ENCODE peak calls at places on chromosome 18, in ten cellular contexts. Y is GM04504, M is iris pigment epithelial cell, O is NCI-H2029 treated with DMSO at 0.1 percent for 48 hours, Z is GM12865, A is NCI-H1105, W is bronchial epithelial cell, Q is NCI-H2081, F is endothelial cell of umbilical vein, S is T-helper 1 cell. X is an unnamed sample.

GRCh38 chr18:3007491-3007890 is 5.5 kb downstream of the LPIN2 start:
- DNase-seq in Y (no peak), M (no peak), O (no peak), Z (no peak), A (no peak), W (no peak), Q (no peak), F (no peak), S (no peak), X (no peak)

GRCh38 chr18:74702951-74703350 is 105.3 kb downstream of the ZNF407 start:
- DNase-seq in Y (no peak), M (no peak), O (no peak), Z (no peak), A (no peak), W (peak; percentile 36), Q (no peak), F (no peak), S (no peak), X (no peak)

GRCh38 chr18:12287684-12288405 is 20.2 kb upstream of the TUBB6 start:
- DNase-seq in Y (peak; percentile 81), M (peak; percentile 94), O (no peak), Z (no peak), A (no peak), W (peak; percentile 93), Q (no peak), F (peak; percentile 23), S (no peak), X (peak; percentile 52)

GRCh38 chr18:10850216-10850615 is 299.2 kb downstream of the PIEZO2 start:
- DNase-seq in Y (no peak), M (no peak), O (no peak), Z (no peak), A (no peak), W (no peak), Q (no peak), F (no peak), S (no peak), X (no peak)

GRCh38 chr18:75358928-75359327 is 68.6 kb downstream of the SMIM21 start:
- DNase-seq in Y (no peak), M (no peak), O (no peak), Z (no peak), A (no peak), W (no peak), Q (no peak), F (no peak), S (no peak), X (peak; percentile 10)

GRCh38 chr18:74479486-74480148 is 16.5 kb upstream of the CNDP2 start:
- DNase-seq in Y (no peak), M (no peak), O (no peak), Z (no peak), A (no peak), W (no peak), Q (no peak), F (no peak), S (no peak), X (no peak)

GRCh38 chr18:76349067-76349715 is 145.9 kb downstream of the ZNF516 start:
- DNase-seq in Y (peak; percentile 26), M (peak; percentile 67), O (peak; percentile 38), Z (peak; percentile 78), A (peak; percentile 64), W (peak; percentile 64), Q (peak; percentile 82), F (peak; percentile 59), S (peak; percentile 55), X (peak; percentile 82)

GRCh38 chr18:33231474-33232317 is 208.8 kb downstream of the CCDC178 start:
- DNase-seq in Y (peak; percentile 28), M (peak; percentile 56), O (peak; percentile 81), Z (peak; percentile 81), A (peak; percentile 81), W (peak; percentile 63), Q (peak; percentile 85), F (peak; percentile 71), S (peak; percentile 21), X (peak; percentile 55)

GRCh38 chr18:48166971-48167370 is 236.5 kb upstream of the SMAD2 start:
- DNase-seq in Y (no peak), M (no peak), O (no peak), Z (no peak), A (no peak), W (no peak), Q (no peak), F (no peak), S (no peak), X (no peak)

GRCh38 chr18:23354625-23355024 is 98.5 kb upstream of the RIOK3 start:
- DNase-seq in Y (no peak), M (peak; percentile 79), O (no peak), Z (no peak), A (no peak), W (peak; percentile 80), Q (no peak), F (peak; percentile 51), S (no peak), X (no peak)

GRCh38 chr18:63155910-63156773 is 163.4 kb downstream of the BCL2 start:
- DNase-seq in Y (no peak), M (no peak), O (no peak), Z (peak; percentile 53), A (no peak), W (no peak), Q (no peak), F (no peak), S (no peak), X (no peak)

GRCh38 chr18:55510809-55511208 is 77.2 kb downstream of the TCF4 start:
- DNase-seq in Y (peak; percentile 49), M (peak; percentile 91), O (no peak), Z (no peak), A (no peak), W (peak; percentile 54), Q (no peak), F (peak; percentile 100), S (no peak), X (peak; percentile 97)

GRCh38 chr18:47283476-47283875 is 32.0 kb upstream of the SKOR2 start:
- DNase-seq in Y (no peak), M (peak; percentile 31), O (no peak), Z (peak; percentile 20), A (no peak), W (peak; percentile 22), Q (no peak), F (peak; percentile 27), S (no peak), X (peak; percentile 48)

GRCh38 chr18:24016643-24017042 is 2.1 kb downstream of the TTC39C start:
- DNase-seq in Y (no peak), M (no peak), O (no peak), Z (no peak), A (no peak), W (peak; percentile 64), Q (peak; percentile 6), F (peak; percentile 11), S (no peak), X (peak; percentile 10)

GRCh38 chr18:51051105-51051712 is 21.2 kb downstream of the SMAD4 start:
- DNase-seq in Y (peak; percentile 25), M (peak; percentile 58), O (peak; percentile 48), Z (peak; percentile 68), A (peak; percentile 59), W (peak; percentile 58), Q (no peak), F (peak; percentile 56), S (peak; percentile 21), X (peak; percentile 70)

GRCh38 chr18:30280861-30281470 is 761.6 kb downstream of the DSC3 start:
- DNase-seq in Y (peak; percentile 24), M (peak; percentile 51), O (peak; percentile 3), Z (peak; percentile 37), A (peak; percentile 56), W (peak; percentile 73), Q (peak; percentile 59), F (peak; percentile 65), S (no peak), X (peak; percentile 58)

GRCh38 chr18:56115072-56116038 is 523.0 kb downstream of the TXNL1 start:
- DNase-seq in Y (no peak), M (no peak), O (no peak), Z (no peak), A (no peak), W (no peak), Q (no peak), F (no peak), S (no peak), X (no peak)

GRCh38 chr18:75159238-75159518 is 49.8 kb downstream of the PTGR3 start:
- DNase-seq in Y (no peak), M (no peak), O (no peak), Z (no peak), A (no peak), W (no peak), Q (no peak), F (no peak), S (no peak), X (no peak)

GRCh38 chr18:10715791-10716190 is 190.0 kb downstream of the NAPG start:
- DNase-seq in Y (peak; percentile 32), M (peak; percentile 59), O (peak; percentile 6), Z (no peak), A (no peak), W (peak; percentile 77), Q (no peak), F (no peak), S (no peak), X (no peak)

GRCh38 chr18:23982154-23983071 is 32.1 kb upstream of the TTC39C start:
- DNase-seq in Y (peak; percentile 32), M (peak; percentile 79), O (no peak), Z (no peak), A (no peak), W (no peak), Q (no peak), F (peak; percentile 32), S (no peak), X (peak; percentile 8)

X was measured in lung microvascular endothelial cell.